ENCODE peak calls at places on chromosomes 11 and 22, in six cellular contexts. O, Y, G, V, D and U are unnamed samples.

GRCh38 chr11:88280673-88281316 is 56.7 kb downstream of the CTSC start:
- DNase-seq in O (no peak), Y (no peak), G (no peak), V (peak; percentile 51), D (no peak), U (no peak)

GRCh38 chr11:11789735-11790369 is 51.9 kb upstream of the USP47 start:
- DNase-seq in O (no peak), Y (no peak), G (no peak), V (peak; percentile 47), D (peak; percentile 34), U (peak; percentile 43)

GRCh38 chr22:27719033-27719341 is 82.6 kb downstream of the MN1 start:
- DNase-seq in O (no peak), Y (no peak), G (no peak), V (no peak), D (no peak), U (no peak)

GRCh38 chr11:15038963-15039362 is 34.4 kb upstream of the CALCB start:
- DNase-seq in O (no peak), Y (no peak), G (no peak), V (peak; percentile 13), D (peak; percentile 7), U (peak; percentile 31)

GRCh38 chr11:120792306-120792705 is 231.6 kb upstream of the TBCEL start:
- DNase-seq in O (no peak), Y (no peak), G (no peak), V (no peak), D (no peak), U (no peak)

GRCh38 chr11:69546735-69547370 is 65.4 kb downstream of the LINC01488 start:
- DNase-seq in O (no peak), Y (peak; percentile 34), G (no peak), V (no peak), D (no peak), U (no peak)

GRCh38 chr11:115504279-115505158 is at the start of gene CADM1:
- DNase-seq in O (peak; percentile 72), Y (peak; percentile 35), G (peak; percentile 92), V (peak; percentile 66), D (peak; percentile 92), U (peak; percentile 96)

GRCh38 chr22:29555065-29555644 is 1.6 kb upstream of the THOC5 start:
- DNase-seq in O (no peak), Y (no peak), G (no peak), V (peak; percentile 14), D (no peak), U (no peak)

GRCh38 chr22:20494978-20495860 is at the start of gene KLHL22:
- DNase-seq in O (peak; percentile 13), Y (peak; percentile 16), G (no peak), V (no peak), D (no peak), U (peak; percentile 70)

GRCh38 chr22:49132009-49132408 is 695.7 kb downstream of the BRD1 start:
- DNase-seq in O (no peak), Y (no peak), G (no peak), V (no peak), D (no peak), U (no peak)

GRCh38 chr22:46076651-46077339 is 73.5 kb upstream of the PPARA start:
- DNase-seq in O (no peak), Y (no peak), G (peak; percentile 52), V (peak; percentile 59), D (peak; percentile 76), U (peak; percentile 71)

GRCh38 chr22:22802346-22802970 is 85.2 kb upstream of the IGLL5 start:
- DNase-seq in O (no peak), Y (no peak), G (no peak), V (no peak), D (peak; percentile 14), U (no peak)

GRCh38 chr11:1650918-1651262 is 21.3 kb downstream of the KRTAP5-5 start:
- DNase-seq in O (no peak), Y (no peak), G (no peak), V (no peak), D (no peak), U (no peak)

GRCh38 chr11:67648140-67648795 is 2.3 kb downstream of the ACY3 start:
- DNase-seq in O (peak; percentile 34), Y (no peak), G (no peak), V (no peak), D (peak; percentile 47), U (peak; percentile 47)

GRCh38 chr11:93099811-93100210 is 98.0 kb downstream of the SLC36A4 start:
- DNase-seq in O (no peak), Y (no peak), G (no peak), V (peak; percentile 6), D (peak; percentile 5), U (no peak)

GRCh38 chr11:16605971-16606783 is 132.3 kb upstream of the C11orf58 start:
- DNase-seq in O (peak; percentile 66), Y (peak; percentile 70), G (peak; percentile 93), V (peak; percentile 93), D (peak; percentile 86), U (peak; percentile 79)

GRCh38 chr11:7677801-7678201 is 4.5 kb upstream of the CYB5R2 start:
- DNase-seq in O (no peak), Y (no peak), G (no peak), V (no peak), D (no peak), U (no peak)

GRCh38 chr11:69444381-69445130 is 36.9 kb upstream of the LINC01488 start:
- DNase-seq in O (no peak), Y (no peak), G (peak; percentile 70), V (peak; percentile 96), D (peak; percentile 48), U (no peak)

GRCh38 chr11:122285021-122285420 is 169.0 kb upstream of the BLID start:
- DNase-seq in O (no peak), Y (no peak), G (no peak), V (no peak), D (no peak), U (no peak)

GRCh38 chr11:44711113-44711512 is 15.6 kb upstream of the TSPAN18 start:
- DNase-seq in O (no peak), Y (no peak), G (no peak), V (no peak), D (no peak), U (no peak)

GRCh38 chr11:100639140-100639539 is 47.9 kb upstream of the ARHGAP42 start:
- DNase-seq in O (no peak), Y (no peak), G (no peak), V (peak; percentile 26), D (peak; percentile 11), U (no peak)

GRCh38 chr11:65700377-65700776 is 11.7 kb upstream of the KAT5 start:
- DNase-seq in O (no peak), Y (no peak), G (no peak), V (no peak), D (no peak), U (no peak)

GRCh38 chr11:86596861-86597632 is 75.4 kb downstream of the ME3 start:
- DNase-seq in O (no peak), Y (no peak), G (no peak), V (peak; percentile 83), D (no peak), U (no peak)